ENCODE peak calls at places on chromosomes 3 and 15, in seven cellular contexts. Y, O, L, I, X, W and V are unnamed samples. For H3K36me3 and H3K4me1, the result is how much of the 10 kb centered on the place peaks cover.

GRCh38 chr3:123416173-123416572 is 32.7 kb downstream of the ADCY5 start:
- DNase-seq in Y (no peak), O (no peak), L (no peak), I (no peak), X (no peak), W (no peak), V (no peak)

GRCh38 chr15:41917767-41918430 is 24.0 kb upstream of the SPTBN5 start:
- DNase-seq in Y (no peak), O (no peak), L (peak), I (no peak), X (no peak), W (peak), V (no peak)

GRCh38 chr3:44056446-44057240 is 185.0 kb upstream of the TOPAZ1 start:
- DNase-seq in Y (no peak), O (no peak), L (no peak), I (no peak), X (no peak), W (no peak), V (no peak)

GRCh38 chr3:140292684-140293083 is 357.7 kb downstream of the CLSTN2 start:
- DNase-seq in Y (peak), O (no peak), L (no peak), I (no peak), X (no peak), W (no peak), V (no peak)

GRCh38 chr3:117756580-117756979 is 1047.0 kb downstream of the TUSC7 start:
- DNase-seq in Y (no peak), O (no peak), L (no peak), I (no peak), X (no peak), W (peak), V (no peak)

GRCh38 chr15:64343841-64344240 is 12.1 kb downstream of the CSNK1G1 start:
- DNase-seq in Y (no peak), O (no peak), L (no peak), I (no peak), X (no peak), W (peak), V (no peak)

GRCh38 chr3:177601120-177601519 is 403.8 kb upstream of the TBL1XR1 start:
- DNase-seq in Y (no peak), O (no peak), L (no peak), I (no peak), X (no peak), W (no peak), V (no peak)

GRCh38 chr3:102400766-102401165 is 34.0 kb upstream of the ZPLD1 start:
- DNase-seq in Y (no peak), O (no peak), L (peak), I (no peak), X (no peak), W (peak), V (no peak)

GRCh38 chr3:71033681-71034220 is 549.8 kb downstream of the FOXP1 start:
- DNase-seq in Y (no peak), O (no peak), L (no peak), I (no peak), X (no peak), W (no peak), V (no peak)

GRCh38 chr3:14884665-14885064 is 62.7 kb upstream of the NR2C2 start:
- DNase-seq in Y (no peak), O (no peak), L (no peak), I (no peak), X (no peak), W (no peak), V (peak)

GRCh38 chr15:90862964-90863721 is 5.2 kb upstream of the FURIN start:
- DNase-seq in Y (no peak), O (no peak), L (no peak), I (no peak), X (no peak), W (no peak), V (no peak)

GRCh38 chr15:26722621-26723160 is 50.2 kb downstream of the GABRB3 start:
- DNase-seq in Y (no peak), O (no peak), L (no peak), I (no peak), X (no peak), W (no peak), V (no peak)

GRCh38 chr3:20123121-20123652 is 62.8 kb downstream of the SGO1 start:
- DNase-seq in Y (no peak), O (no peak), L (no peak), I (no peak), X (no peak), W (no peak), V (no peak)

GRCh38 chr3:182979103-182979697 is 1.1 kb downstream of the DCUN1D1 start:
- DNase-seq in Y (no peak), O (no peak), L (peak), I (no peak), X (no peak), W (peak), V (no peak)

GRCh38 chr15:64925335-64926330 is 13.9 kb downstream of the ANKDD1A start:
- DNase-seq in Y (no peak), O (no peak), L (no peak), I (no peak), X (no peak), W (no peak), V (no peak)

GRCh38 chr3:27590437-27591320 is 106.5 kb upstream of the SLC4A7 start:
- DNase-seq in Y (no peak), O (no peak), L (peak), I (no peak), X (no peak), W (peak), V (no peak)

GRCh38 chr3:120093923-120094775 is at the start of gene GSK3B:
- DNase-seq in Y (peak), O (peak), L (peak), I (peak), X (peak), W (no peak), V (peak)

GRCh38 chr3:136194409-136195257 is 1.5 kb downstream of the MSL2 start:
- DNase-seq in Y (no peak), O (peak), L (peak), I (peak), X (peak), W (peak), V (peak)

GRCh38 chr3:94904275-94904674 is 841.4 kb downstream of the NSUN3 start:
- DNase-seq in Y (no peak), O (no peak), L (no peak), I (no peak), X (no peak), W (no peak), V (no peak)

GRCh38 chr15:74403981-74404563 is 29.7 kb downstream of the SEMA7A start:
- DNase-seq in Y (peak), O (no peak), L (no peak), I (no peak), X (no peak), W (no peak), V (no peak)

GRCh38 chr3:38139652-38140051 is 1.2 kb downstream of the MYD88 start:
- DNase-seq in Y (no peak), O (no peak), L (no peak), I (no peak), X (no peak), W (no peak), V (no peak)

GRCh38 chr15:89332446-89332845 is 2.2 kb downstream of the POLG start:
- DNase-seq in Y (no peak), O (no peak), L (no peak), I (no peak), X (no peak), W (peak), V (no peak)

GRCh38 chr3:99325407-99325806 is 313.0 kb upstream of the COL8A1 start:
- DNase-seq in Y (no peak), O (no peak), L (no peak), I (no peak), X (no peak), W (peak), V (no peak)

GRCh38 chr3:178754852-178755510 is 218.7 kb downstream of the KCNMB2 start:
- DNase-seq in Y (no peak), O (no peak), L (no peak), I (no peak), X (no peak), W (no peak), V (no peak)

GRCh38 chr15:52653451-52653964 is 25.7 kb downstream of the ATOSA start:
- DNase-seq in Y (no peak), O (no peak), L (peak), I (no peak), X (no peak), W (peak), V (no peak)

GRCh38 chr3:196736670-196737374 is 2.8 kb upstream of the PAK2 start:
- DNase-seq in Y (no peak), O (no peak), L (no peak), I (no peak), X (no peak), W (no peak), V (no peak)

GRCh38 chr3:101806491-101806890 is 27.5 kb downstream of the NXPE3 start:
- DNase-seq in Y (no peak), O (no peak), L (no peak), I (no peak), X (no peak), W (no peak), V (no peak)

GRCh38 chr15:56014685-56015084 is 21.3 kb upstream of the NEDD4 start:
- DNase-seq in Y (no peak), O (no peak), L (no peak), I (no peak), X (no peak), W (no peak), V (no peak)
- H3K36me3 ChIP-seq in Y (under half), O (under half), L (under half), I (under half), X (under half), W (under half), V (under half)

GRCh38 chr3:10137178-10137577 is 4.4 kb upstream of the VHL start:
- DNase-seq in Y (no peak), O (no peak), L (no peak), I (no peak), X (no peak), W (no peak), V (no peak)

GRCh38 chr3:10142707-10143560 is 1.4 kb downstream of the VHL start:
- DNase-seq in Y (peak), O (no peak), L (no peak), I (no peak), X (no peak), W (no peak), V (no peak)

GRCh38 chr3:10136426-10137005 is 5.1 kb upstream of the VHL start:
- DNase-seq in Y (no peak), O (no peak), L (no peak), I (no peak), X (no peak), W (no peak), V (no peak)

GRCh38 chr3:10145685-10146084 is 4.1 kb downstream of the VHL start:
- DNase-seq in Y (no peak), O (no peak), L (no peak), I (no peak), X (no peak), W (no peak), V (no peak)

GRCh38 chr3:10140996-10141546 is 507 bp upstream of the VHL start:
- DNase-seq in Y (no peak), O (no peak), L (no peak), I (no peak), X (no peak), W (no peak), V (no peak)
- H3K4me3 ChIP-seq in Y (peak), O (peak), L (no peak), I (no peak), X (peak), W (no peak), V (peak)

DNA sequence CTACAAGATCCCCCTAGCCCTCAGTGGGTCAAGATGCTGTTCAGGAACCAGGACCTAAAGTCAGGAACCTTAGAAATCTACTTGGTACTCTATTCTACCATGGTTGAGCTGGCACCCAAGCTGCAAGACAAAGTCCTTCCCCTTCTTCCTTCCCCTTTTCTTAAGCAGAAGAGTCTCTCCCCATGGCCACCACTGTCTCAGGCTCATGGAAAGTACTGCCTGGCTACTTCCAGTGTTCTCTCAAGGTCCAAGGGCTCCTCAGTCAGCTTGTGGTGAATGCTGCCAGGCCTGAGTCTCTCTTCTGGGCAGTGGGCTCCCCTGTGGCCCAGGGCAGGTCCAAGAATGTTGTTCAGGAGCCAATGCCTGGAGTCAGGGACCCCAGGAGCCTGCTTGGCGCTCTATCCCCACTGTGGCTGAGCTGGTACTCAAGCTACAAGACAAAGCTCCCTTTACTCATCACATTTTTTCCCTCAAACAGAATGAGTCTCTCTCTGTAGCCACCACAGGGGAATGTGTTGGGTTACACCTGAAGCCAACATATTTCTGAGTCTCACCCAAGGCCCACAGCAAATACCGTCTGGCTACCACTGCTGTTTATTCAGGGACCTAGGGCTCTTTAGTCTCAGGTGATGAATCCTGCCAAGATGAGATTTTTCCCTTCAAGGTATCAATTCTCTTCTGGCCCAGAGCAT is 18.1 kb upstream of the SLC27A2 start:
- DNase-seq in Y (no peak), O (no peak), L (no peak), I (no peak), X (no peak), W (no peak), V (no peak)
- H3K4me1 ChIP-seq in Y (under half), O (under half), L (under half), I (under half), X (under half), W (under half), V (under half)

DNA sequence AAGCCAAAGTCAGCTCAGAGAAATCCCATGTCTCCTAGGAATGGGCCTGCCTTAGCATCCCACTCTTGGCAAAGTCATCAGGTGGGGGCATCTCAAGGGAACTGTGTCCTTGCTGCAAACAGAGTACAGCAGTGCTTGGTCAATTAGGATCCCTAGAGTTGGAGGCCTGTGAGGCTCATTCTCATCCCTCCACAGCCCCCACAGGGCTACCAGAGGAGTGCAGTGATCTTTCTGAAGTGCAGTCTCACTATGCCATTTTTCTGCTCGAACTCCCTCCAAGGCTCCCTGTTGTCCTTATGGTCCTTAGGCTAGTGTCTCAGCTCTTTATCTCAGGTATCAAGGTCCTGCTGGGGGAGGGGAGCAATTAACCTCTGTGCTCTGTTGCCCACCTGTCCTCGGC is 31.1 kb downstream of the TMEM40 start:
- DNase-seq in Y (no peak), O (no peak), L (no peak), I (no peak), X (no peak), W (no peak), V (no peak)
- H3K36me3 ChIP-seq in Y (under half), O (under half), L (under half), I (under half), X (under half), W (under half), V (under half)

DNA sequence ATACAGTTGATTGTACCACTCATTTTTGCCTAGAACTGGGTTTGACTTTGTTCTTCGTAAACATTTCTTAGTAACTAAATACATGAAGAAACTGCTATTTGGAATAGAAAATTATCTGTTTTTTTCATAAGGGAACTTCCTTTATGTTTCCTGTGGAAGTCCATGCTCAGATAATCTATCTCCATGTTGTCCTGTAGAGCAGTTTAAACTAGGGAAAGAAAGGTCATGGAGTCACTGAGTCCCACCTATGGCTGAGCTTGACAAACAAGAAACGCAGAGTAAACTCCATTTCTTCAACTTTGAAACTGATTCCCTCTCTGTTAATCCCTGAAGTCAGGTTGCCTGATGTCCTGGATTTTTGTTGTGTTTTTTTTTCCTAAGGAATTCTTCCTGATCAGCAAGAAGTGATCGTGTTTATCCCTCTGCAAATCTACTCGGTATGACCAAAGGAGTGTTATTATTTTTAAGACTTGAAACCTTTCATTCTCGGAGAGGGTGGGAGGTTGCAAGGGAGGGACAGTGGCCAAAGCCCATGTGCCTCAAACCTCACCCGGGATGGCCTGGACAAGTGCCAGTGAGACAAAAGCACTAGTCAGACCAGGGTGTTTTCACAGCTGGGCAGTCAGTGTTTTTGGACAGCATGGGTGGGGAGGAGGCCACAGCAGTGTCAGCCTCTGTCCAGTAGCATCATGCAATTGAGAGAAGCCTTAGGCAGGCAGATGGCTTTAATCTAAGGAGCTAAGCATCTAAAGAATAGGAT is 129.8 kb upstream of the PHLDB2 start:
- DNase-seq in Y (peak), O (no peak), L (peak), I (no peak), X (no peak), W (peak), V (no peak)
- H3K4me3 ChIP-seq in Y (no peak), O (no peak), L (no peak), I (no peak), X (no peak), W (no peak), V (no peak)

GRCh38 chr15:91950631-91951384 is 97.3 kb downstream of the SLCO3A1 start:
- DNase-seq in Y (no peak), O (no peak), L (no peak), I (no peak), X (no peak), W (peak), V (no peak)

GRCh38 chr15:91954211-91954804 is 100.8 kb downstream of the SLCO3A1 start:
- DNase-seq in Y (no peak), O (no peak), L (no peak), I (no peak), X (no peak), W (no peak), V (no peak)

GRCh38 chr15:91950054-91950453 is 96.5 kb downstream of the SLCO3A1 start:
- DNase-seq in Y (no peak), O (no peak), L (no peak), I (no peak), X (no peak), W (no peak), V (no peak)

GRCh38 chr15:91953432-91953831 is 99.9 kb downstream of the SLCO3A1 start:
- DNase-seq in Y (no peak), O (no peak), L (no peak), I (no peak), X (no peak), W (no peak), V (no peak)

DNA sequence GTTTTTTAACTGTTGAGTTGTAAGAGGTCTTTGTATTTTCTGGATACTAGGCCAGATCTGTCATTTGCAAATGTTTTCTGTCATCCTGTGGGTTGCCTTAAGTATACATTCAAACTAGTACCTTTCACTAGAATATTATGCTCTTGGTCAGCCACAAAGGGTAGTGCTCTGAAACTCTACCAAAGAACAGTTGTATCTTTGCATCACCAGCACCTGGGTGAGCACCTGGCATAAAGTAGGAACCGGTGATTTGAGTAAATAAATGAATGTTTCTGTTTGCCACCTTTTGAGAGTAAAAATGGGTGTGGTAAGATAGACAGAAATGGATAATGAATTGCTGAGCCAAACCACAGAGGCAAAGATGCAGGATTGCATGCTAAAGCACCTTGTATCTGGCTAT is 98.7 kb downstream of the SLCO3A1 start:
- DNase-seq in Y (no peak), O (no peak), L (no peak), I (no peak), X (no peak), W (no peak), V (no peak)
- H3K4me1 ChIP-seq in Y (under half), O (under half), L (under half), I (under half), X (under half), W (under half), V (half or more)

GRCh38 chr3:191362036-191362435 is 31.7 kb upstream of the UTS2B start:
- DNase-seq in Y (no peak), O (no peak), L (no peak), I (no peak), X (no peak), W (no peak), V (no peak)

GRCh38 chr3:191362524-191363090 is 32.3 kb upstream of the UTS2B start:
- DNase-seq in Y (no peak), O (no peak), L (no peak), I (no peak), X (no peak), W (no peak), V (no peak)

GRCh38 chr3:191358929-191359328 is 28.6 kb upstream of the UTS2B start:
- DNase-seq in Y (no peak), O (no peak), L (no peak), I (no peak), X (no peak), W (no peak), V (no peak)

GRCh38 chr3:191361456-191361855 is 31.1 kb upstream of the UTS2B start:
- DNase-seq in Y (no peak), O (no peak), L (no peak), I (peak), X (no peak), W (no peak), V (no peak)

GRCh38 chr3:191360620-191361019 is 30.3 kb upstream of the UTS2B start:
- DNase-seq in Y (no peak), O (no peak), L (no peak), I (no peak), X (no peak), W (no peak), V (no peak)
- H3K36me3 ChIP-seq in Y (under half), O (under half), L (half or more), I (under half), X (under half), W (under half), V (under half)

GRCh38 chr15:72968531-72968922 is 83.7 kb upstream of the NEO1 start:
- DNase-seq in Y (no peak), O (no peak), L (no peak), I (no peak), X (no peak), W (no peak), V (no peak)
- H3K4me3 ChIP-seq in Y (no peak), O (no peak), L (no peak), I (no peak), X (no peak), W (no peak), V (no peak)